ENCODE peak calls at places on chromosome 20, in seven cellular contexts. L, Z, J, Y, B, R and O are unnamed samples.

GRCh38 chr20:42192321-42192720 is 574.1 kb upstream of the CHD6 start:
- DNase-seq in Y (no peak), R (no peak), B (no peak), Z (no peak), J (no peak), L (no peak), O (no peak)

GRCh38 chr20:5264807-5265206 is 51.9 kb downstream of the PROKR2 start:
- DNase-seq in Y (no peak), J (no peak), Z (no peak), R (no peak), L (no peak), B (no peak), O (no peak)

GRCh38 chr20:54625497-54625896 is 150.1 kb downstream of the DOK5 start:
- DNase-seq in L (no peak), Y (no peak), Z (no peak), R (no peak), B (no peak), J (no peak), O (no peak)

GRCh38 chr20:45412653-45413052 is 3.3 kb upstream of the PIGT start:
- DNase-seq in Y (no peak), B (no peak), L (no peak), Z (no peak), J (no peak), R (no peak), O (no peak)

GRCh38 chr20:40497781-40498691 is 191.0 kb downstream of the MAFB start:
- DNase-seq in R (peak; percentile 67), Z (no peak), J (peak; percentile 81), B (peak; percentile 39), Y (no peak), L (no peak), O (no peak)

GRCh38 chr20:11195899-11196558 is 522.2 kb upstream of the JAG1 start:
- DNase-seq in L (peak; percentile 34), Y (no peak), R (no peak), J (peak; percentile 46), B (no peak), Z (no peak), O (no peak)

GRCh38 chr20:23120936-23121765 is 35.0 kb upstream of the CD93 start:
- DNase-seq in L (no peak), Z (no peak), R (no peak), B (no peak), J (no peak), Y (no peak), O (no peak)

GRCh38 chr20:44735816-44736169 is 9.9 kb upstream of the KCNK15 start:
- DNase-seq in Z (no peak), B (no peak), R (no peak), Y (no peak), J (no peak), L (no peak), O (no peak)

GRCh38 chr20:34927736-34928135 is 27.9 kb downstream of the GSS start:
- DNase-seq in Y (peak; percentile 18), Z (no peak), R (no peak), L (peak; percentile 84), B (no peak), J (peak; percentile 27), O (no peak)

DNA sequence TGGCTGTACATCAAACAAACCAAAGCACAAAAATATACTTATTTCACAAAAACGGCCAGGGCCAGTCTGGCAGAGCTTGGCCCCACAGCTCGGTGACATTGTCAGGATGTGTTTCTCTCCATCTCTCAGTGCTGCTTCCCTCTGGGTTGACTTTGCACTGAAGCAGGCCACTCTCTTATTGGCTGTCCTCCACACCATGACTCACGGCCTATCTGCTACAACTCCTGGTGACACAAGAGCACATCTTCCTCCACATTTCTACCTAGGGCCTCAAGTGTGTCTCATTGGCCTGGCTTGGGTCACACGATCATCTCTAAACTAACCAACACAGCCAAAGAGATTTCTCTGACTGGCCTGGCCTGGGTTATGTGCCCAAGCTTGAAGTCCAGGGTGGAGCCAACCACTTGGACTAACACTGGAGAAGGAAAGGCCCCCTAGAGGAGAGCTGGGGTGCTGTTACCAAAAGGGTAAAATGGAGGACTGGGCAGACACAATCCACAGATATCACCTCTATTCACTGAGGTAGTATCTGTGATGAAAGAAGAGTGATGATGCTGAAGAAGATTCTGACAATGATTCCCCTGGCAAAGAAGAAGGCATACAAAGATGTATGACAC is 159.8 kb upstream of the TSHZ2 start:
- DNase-seq in B (no peak), Y (no peak), Z (no peak), J (no peak), R (no peak), L (no peak), O (no peak)
- TF ChIP-seq CTCF in B (no peak), Y (no peak), Z (no peak), J (no peak), R (no peak), L (no peak), O (no peak)

GRCh38 chr20:32236819-32237218 is 29.1 kb downstream of the POFUT1 start:
- DNase-seq in B (no peak), Y (no peak), J (no peak), L (no peak), Z (no peak), R (no peak), O (no peak)

GRCh38 chr20:32238483-32239425 is 31.1 kb downstream of the POFUT1 start:
- DNase-seq in L (no peak), R (no peak), Z (no peak), B (no peak), J (no peak), Y (no peak), O (no peak)

GRCh38 chr20:32237419-32237818 is 29.7 kb downstream of the POFUT1 start:
- DNase-seq in J (no peak), Z (no peak), Y (no peak), B (no peak), L (no peak), R (no peak), O (no peak)

GRCh38 chr20:32241807-32242206 is 34.1 kb downstream of the POFUT1 start:
- DNase-seq in Z (no peak), B (no peak), Y (no peak), R (no peak), L (no peak), J (no peak), O (no peak)

DNA sequence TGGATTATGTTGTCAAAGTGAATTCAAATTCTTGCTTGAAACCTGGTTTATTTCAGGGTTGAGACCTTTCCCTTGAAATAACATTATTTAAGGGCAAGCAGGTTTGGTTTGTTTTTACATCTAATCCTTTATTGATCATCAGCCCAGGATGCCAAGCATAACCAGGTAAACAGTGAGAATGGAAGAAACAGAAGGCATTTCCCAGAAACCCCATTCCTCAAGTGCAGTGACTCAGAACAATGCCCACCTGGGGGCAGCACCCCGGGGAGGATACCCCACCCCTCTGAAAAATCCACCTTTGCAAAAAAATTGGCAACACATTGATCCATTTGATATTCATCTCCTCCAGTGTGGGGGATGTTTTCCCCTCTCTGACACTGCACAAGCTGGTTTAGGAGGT is 32.5 kb downstream of the POFUT1 start:
- DNase-seq in Y (no peak), B (no peak), R (no peak), J (no peak), Z (no peak), L (no peak), O (peak; percentile 18)
- TF ChIP-seq CTCF in Y (no peak), B (no peak), R (no peak), J (no peak), Z (no peak), L (peak; percentile 19), O (peak; percentile 60)

DNA sequence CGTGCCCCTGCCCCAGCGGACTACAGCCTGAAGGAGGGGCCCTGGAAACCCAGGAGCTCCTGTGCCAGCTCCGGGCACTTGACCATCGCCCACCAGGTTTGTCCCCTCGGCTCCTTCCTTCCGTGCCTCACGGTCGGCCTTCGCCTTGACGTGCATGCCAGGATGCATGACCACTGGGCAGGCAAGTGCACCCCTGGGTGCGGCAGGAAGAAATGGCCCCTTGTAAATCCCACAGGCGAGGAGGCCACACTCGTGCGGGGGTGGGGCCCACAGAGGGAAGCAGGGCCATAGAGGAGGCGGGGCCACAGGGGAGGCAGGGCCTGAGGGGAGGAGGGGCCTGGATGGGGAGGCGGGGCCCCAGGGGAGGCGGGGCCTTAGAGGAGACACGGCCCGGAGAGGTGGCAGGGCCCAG is 81.7 kb downstream of the YTHDF1 start:
- DNase-seq in Z (no peak), J (no peak), Y (no peak), R (no peak), L (no peak), B (peak; percentile 5), O (no peak)
- TF ChIP-seq CTCF in Z (no peak), J (no peak), Y (no peak), R (no peak), L (no peak), B (no peak), O (no peak)

DNA sequence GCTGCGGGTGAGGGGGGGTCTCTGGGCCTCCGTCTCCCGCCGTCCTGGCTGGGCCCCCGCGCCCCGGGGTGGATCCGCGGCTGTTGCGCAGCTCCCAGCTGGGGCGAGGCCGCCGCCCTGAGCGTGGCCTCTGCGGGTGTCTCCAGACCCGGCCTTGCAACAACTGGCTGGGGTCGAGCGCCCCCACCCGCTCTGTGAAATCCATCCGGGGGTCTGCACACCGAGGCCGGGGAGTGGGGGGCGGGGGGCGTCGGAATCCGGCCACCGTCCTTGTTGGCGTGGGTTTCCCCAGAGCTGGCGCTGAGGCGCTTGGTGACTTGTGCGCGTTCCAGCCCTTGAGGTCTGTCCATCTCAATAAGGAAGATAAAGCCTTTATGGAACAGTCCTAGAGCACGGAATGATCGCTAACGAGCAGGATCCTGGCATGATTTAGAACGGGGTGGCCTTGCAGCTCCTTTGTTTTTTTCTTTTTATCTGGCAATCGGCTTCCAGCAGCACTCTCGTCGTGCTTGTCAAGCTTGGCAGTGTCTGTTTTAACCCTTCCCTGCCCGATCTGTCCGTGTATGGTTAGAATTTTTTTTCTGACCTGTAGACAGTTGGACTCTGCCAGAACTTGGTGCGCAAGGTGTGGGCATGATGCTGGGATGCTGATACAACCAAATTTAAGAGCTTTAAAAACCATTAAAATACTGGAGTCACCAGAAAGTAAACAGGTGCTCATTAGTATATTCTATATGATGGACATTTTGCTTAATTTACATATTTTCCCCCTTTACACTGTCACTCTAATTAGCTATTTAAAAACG is 675 bp downstream of the DSTN start:
- DNase-seq in Z (no peak), J (peak; percentile 55), Y (no peak), B (no peak), R (peak; percentile 64), L (peak; percentile 45), O (peak; percentile 48)
- TF ChIP-seq CTCF in Z (peak; percentile 6), J (no peak), Y (peak; percentile 3), B (no peak), R (no peak), L (peak; percentile 47), O (no peak)

GRCh38 chr20:25484224-25484846 is 76.9 kb downstream of the GINS1 start:
- DNase-seq in Z (no peak), L (no peak), J (peak; percentile 82), R (no peak), B (no peak), Y (no peak), O (no peak)
- TF ChIP-seq CTCF in Z (no peak), L (no peak), J (peak; percentile 35), R (no peak), B (no peak), Y (no peak), O (no peak)

DNA sequence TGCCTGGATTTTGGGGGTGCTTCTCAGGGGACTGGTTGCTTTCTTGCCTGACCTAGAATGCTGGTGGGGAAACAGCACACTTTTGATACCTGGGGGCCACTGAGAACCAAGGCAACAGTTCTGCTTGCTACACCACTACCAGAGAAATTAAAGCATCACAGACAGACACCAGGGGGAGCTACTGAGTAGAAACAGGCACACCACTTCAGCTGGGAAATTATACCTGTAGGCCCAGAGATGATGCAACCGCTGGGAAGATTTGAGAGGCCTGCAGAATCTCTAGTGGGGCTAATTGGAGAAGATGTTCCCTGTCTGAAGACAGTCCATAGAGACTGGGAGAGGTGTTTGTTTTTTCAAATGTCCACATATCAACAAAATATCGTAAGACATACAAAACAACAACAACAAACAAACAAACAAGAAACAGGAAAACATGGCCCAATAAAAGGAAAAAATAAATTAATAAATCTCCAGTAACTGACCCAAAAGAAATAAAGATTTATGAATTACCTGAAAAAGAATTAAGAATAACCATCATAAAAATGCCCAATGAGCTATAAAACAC is 129.4 kb upstream of the RIN2 start:
- DNase-seq in L (peak; percentile 65), J (peak; percentile 87), Y (peak; percentile 16), B (peak; percentile 20), R (peak; percentile 27), Z (peak; percentile 72), O (peak; percentile 59)
- TF ChIP-seq CTCF in L (peak; percentile 87), J (peak; percentile 84), Y (peak; percentile 80), B (peak; percentile 72), R (peak; percentile 58), Z (peak; percentile 71), O (peak; percentile 66)